ENCODE peak calls at places on chromosomes 5 and 9, in seven cellular contexts. One of them, this sample, is unnamed.

GRCh38 chr9:79020266-79020665 is 551.5 kb upstream of the TLE4 start:
- DNase-seq in cardiac muscle cell: no peak
- DNase-seq in fibroblast of the aortic adventitia: no peak
- DNase-seq in foreskin fibroblast: no peak
- DNase-seq in AG10803: no peak
- DNase-seq in Calu3: no peak
- DNase-seq in AG09319: no peak
- DNase-seq in this sample: no peak

GRCh38 chr5:56314536-56314935 is 81.4 kb upstream of the ANKRD55 start:
- DNase-seq in cardiac muscle cell: no peak
- DNase-seq in fibroblast of the aortic adventitia: no peak
- DNase-seq in foreskin fibroblast: no peak
- DNase-seq in AG10803: no peak
- DNase-seq in Calu3: no peak
- DNase-seq in AG09319: no peak
- DNase-seq in this sample: no peak

GRCh38 chr5:178123987-178124925 is 6.6 kb upstream of the RMND5B start:
- DNase-seq in cardiac muscle cell: no peak
- DNase-seq in fibroblast of the aortic adventitia: no peak
- DNase-seq in foreskin fibroblast: no peak
- DNase-seq in AG10803: no peak
- DNase-seq in Calu3: peak
- DNase-seq in AG09319: no peak
- DNase-seq in this sample: no peak

GRCh38 chr5:1461396-1461795 is 16.2 kb upstream of the SLC6A3 start:
- DNase-seq in cardiac muscle cell: no peak
- DNase-seq in fibroblast of the aortic adventitia: no peak
- DNase-seq in foreskin fibroblast: no peak
- DNase-seq in AG10803: no peak
- DNase-seq in Calu3: no peak
- DNase-seq in AG09319: no peak
- DNase-seq in this sample: no peak

GRCh38 chr9:6522263-6522662 is 109.3 kb downstream of the UHRF2 start:
- DNase-seq in cardiac muscle cell: no peak
- DNase-seq in fibroblast of the aortic adventitia: no peak
- DNase-seq in foreskin fibroblast: no peak
- DNase-seq in AG10803: no peak
- DNase-seq in Calu3: no peak
- DNase-seq in AG09319: no peak
- DNase-seq in this sample: no peak

GRCh38 chr9:107284636-107285035 is 1.6 kb downstream of the RAD23B start:
- DNase-seq in cardiac muscle cell: no peak
- DNase-seq in fibroblast of the aortic adventitia: no peak
- DNase-seq in foreskin fibroblast: no peak
- DNase-seq in AG10803: no peak
- DNase-seq in Calu3: no peak
- DNase-seq in AG09319: no peak
- DNase-seq in this sample: no peak

GRCh38 chr5:5523066-5523505 is 100.6 kb downstream of the ICE1 start:
- DNase-seq in cardiac muscle cell: no peak
- DNase-seq in fibroblast of the aortic adventitia: peak
- DNase-seq in foreskin fibroblast: no peak
- DNase-seq in AG10803: peak
- DNase-seq in Calu3: no peak
- DNase-seq in AG09319: no peak
- DNase-seq in this sample: no peak

GRCh38 chr5:62714246-62714645 is 135.6 kb downstream of the LRRC70 start:
- DNase-seq in cardiac muscle cell: no peak
- DNase-seq in fibroblast of the aortic adventitia: no peak
- DNase-seq in foreskin fibroblast: no peak
- DNase-seq in AG10803: no peak
- DNase-seq in Calu3: no peak
- DNase-seq in AG09319: no peak
- DNase-seq in this sample: no peak

GRCh38 chr5:125609011-125609410 is 814.2 kb upstream of the GRAMD2B start:
- DNase-seq in cardiac muscle cell: no peak
- DNase-seq in fibroblast of the aortic adventitia: no peak
- DNase-seq in foreskin fibroblast: peak
- DNase-seq in AG10803: no peak
- DNase-seq in Calu3: no peak
- DNase-seq in AG09319: no peak
- DNase-seq in this sample: no peak

GRCh38 chr9:96122756-96123155 is 179.2 kb downstream of the HSD17B3 start:
- DNase-seq in cardiac muscle cell: no peak
- DNase-seq in fibroblast of the aortic adventitia: peak
- DNase-seq in foreskin fibroblast: no peak
- DNase-seq in AG10803: peak
- DNase-seq in Calu3: no peak
- DNase-seq in AG09319: no peak
- DNase-seq in this sample: no peak

GRCh38 chr5:91301459-91301858 is 81.7 kb downstream of the ARRDC3 start:
- DNase-seq in cardiac muscle cell: no peak
- DNase-seq in fibroblast of the aortic adventitia: peak
- DNase-seq in foreskin fibroblast: peak
- DNase-seq in AG10803: peak
- DNase-seq in Calu3: no peak
- DNase-seq in AG09319: no peak
- DNase-seq in this sample: no peak

GRCh38 chr5:91302958-91303357 is 80.2 kb downstream of the ARRDC3 start:
- DNase-seq in cardiac muscle cell: no peak
- DNase-seq in fibroblast of the aortic adventitia: no peak
- DNase-seq in foreskin fibroblast: no peak
- DNase-seq in AG10803: no peak
- DNase-seq in Calu3: no peak
- DNase-seq in AG09319: no peak
- DNase-seq in this sample: no peak

GRCh38 chr5:91306497-91306896 is 76.6 kb downstream of the ARRDC3 start:
- DNase-seq in cardiac muscle cell: no peak
- DNase-seq in fibroblast of the aortic adventitia: peak
- DNase-seq in foreskin fibroblast: no peak
- DNase-seq in AG10803: peak
- DNase-seq in Calu3: no peak
- DNase-seq in AG09319: no peak
- DNase-seq in this sample: no peak

GRCh38 chr5:91305640-91306039 is 77.5 kb downstream of the ARRDC3 start:
- DNase-seq in cardiac muscle cell: no peak
- DNase-seq in fibroblast of the aortic adventitia: no peak
- DNase-seq in foreskin fibroblast: no peak
- DNase-seq in AG10803: no peak
- DNase-seq in Calu3: no peak
- DNase-seq in AG09319: no peak
- DNase-seq in this sample: no peak

GRCh38 chr5:91302335-91302734 is 80.8 kb downstream of the ARRDC3 start:
- DNase-seq in cardiac muscle cell: no peak
- DNase-seq in fibroblast of the aortic adventitia: no peak
- DNase-seq in foreskin fibroblast: no peak
- DNase-seq in AG10803: no peak
- DNase-seq in Calu3: no peak
- DNase-seq in AG09319: no peak
- DNase-seq in this sample: no peak
- TF ChIP-seq CTCF in cardiac muscle cell: no peak
- TF ChIP-seq CTCF in fibroblast of the aortic adventitia: no peak
- TF ChIP-seq CTCF in foreskin fibroblast: no peak
- TF ChIP-seq CTCF in AG10803: no peak
- TF ChIP-seq CTCF in Calu3: no peak
- TF ChIP-seq CTCF in AG09319: no peak
- TF ChIP-seq CTCF in this sample: no peak

GRCh38 chr5:43038523-43038989 is 1.6 kb downstream of the ANXA2R start:
- DNase-seq in cardiac muscle cell: no peak
- DNase-seq in fibroblast of the aortic adventitia: no peak
- DNase-seq in foreskin fibroblast: no peak
- DNase-seq in AG10803: no peak
- DNase-seq in Calu3: peak
- DNase-seq in AG09319: no peak
- DNase-seq in this sample: no peak

GRCh38 chr5:43041131-43041668 is 1.1 kb upstream of the ANXA2R start:
- DNase-seq in cardiac muscle cell: no peak
- DNase-seq in fibroblast of the aortic adventitia: no peak
- DNase-seq in foreskin fibroblast: no peak
- DNase-seq in AG10803: peak
- DNase-seq in Calu3: no peak
- DNase-seq in AG09319: no peak
- DNase-seq in this sample: no peak

GRCh38 chr5:43039115-43039467 is 1.0 kb downstream of the ANXA2R start:
- DNase-seq in cardiac muscle cell: no peak
- DNase-seq in fibroblast of the aortic adventitia: no peak
- DNase-seq in foreskin fibroblast: no peak
- DNase-seq in AG10803: no peak
- DNase-seq in Calu3: no peak
- DNase-seq in AG09319: no peak
- DNase-seq in this sample: no peak

GRCh38 chr5:43040287-43041098 is at the start of gene ANXA2R:
- DNase-seq in cardiac muscle cell: peak
- DNase-seq in fibroblast of the aortic adventitia: peak
- DNase-seq in foreskin fibroblast: peak
- DNase-seq in AG10803: peak
- DNase-seq in Calu3: peak
- DNase-seq in AG09319: peak
- DNase-seq in this sample: peak

GRCh38 chr5:43039468-43040286 is 442 bp downstream of the ANXA2R start:
- DNase-seq in cardiac muscle cell: peak
- DNase-seq in fibroblast of the aortic adventitia: peak
- DNase-seq in foreskin fibroblast: no peak
- DNase-seq in AG10803: peak
- DNase-seq in Calu3: peak
- DNase-seq in AG09319: no peak
- DNase-seq in this sample: peak
- TF ChIP-seq CTCF in cardiac muscle cell: no peak
- TF ChIP-seq CTCF in fibroblast of the aortic adventitia: no peak
- TF ChIP-seq CTCF in foreskin fibroblast: no peak
- TF ChIP-seq CTCF in AG10803: peak
- TF ChIP-seq CTCF in Calu3: no peak
- TF ChIP-seq CTCF in AG09319: no peak
- TF ChIP-seq CTCF in this sample: no peak

GRCh38 chr9:123960965-123961364 is 31.0 kb upstream of the DENND1A start:
- DNase-seq in cardiac muscle cell: no peak
- DNase-seq in fibroblast of the aortic adventitia: no peak
- DNase-seq in foreskin fibroblast: no peak
- DNase-seq in AG10803: no peak
- DNase-seq in Calu3: no peak
- DNase-seq in AG09319: no peak
- DNase-seq in this sample: no peak
- TF ChIP-seq CTCF in cardiac muscle cell: no peak
- TF ChIP-seq CTCF in fibroblast of the aortic adventitia: no peak
- TF ChIP-seq CTCF in foreskin fibroblast: no peak
- TF ChIP-seq CTCF in AG10803: no peak
- TF ChIP-seq CTCF in Calu3: no peak
- TF ChIP-seq CTCF in AG09319: no peak
- TF ChIP-seq CTCF in this sample: no peak

DNA sequence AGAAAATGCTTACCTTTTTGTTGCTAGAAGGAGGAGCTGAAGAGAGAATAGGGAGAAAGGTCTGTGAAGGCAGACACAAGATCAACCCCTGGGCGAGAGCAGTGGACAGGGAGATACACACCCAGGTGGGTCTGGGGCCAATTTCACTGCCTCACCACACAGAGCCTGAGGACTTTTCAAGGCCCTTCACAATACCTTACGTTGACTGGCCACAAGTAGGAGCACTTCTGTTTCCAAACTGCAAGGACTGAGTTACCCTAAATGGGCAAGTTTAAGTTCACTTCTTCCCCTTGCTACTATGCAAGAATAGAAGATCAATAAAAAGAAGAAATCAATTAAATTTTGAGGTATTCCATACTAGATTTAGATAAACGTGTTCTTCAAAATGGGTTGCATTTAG is 174.5 kb upstream of the SLC12A2 start:
- DNase-seq in cardiac muscle cell: peak
- DNase-seq in fibroblast of the aortic adventitia: peak
- DNase-seq in foreskin fibroblast: peak
- DNase-seq in AG10803: peak
- DNase-seq in Calu3: peak
- DNase-seq in AG09319: peak
- DNase-seq in this sample: no peak
- TF ChIP-seq CTCF in cardiac muscle cell: peak
- TF ChIP-seq CTCF in fibroblast of the aortic adventitia: peak
- TF ChIP-seq CTCF in foreskin fibroblast: peak
- TF ChIP-seq CTCF in AG10803: peak
- TF ChIP-seq CTCF in Calu3: peak
- TF ChIP-seq CTCF in AG09319: peak
- TF ChIP-seq CTCF in this sample: peak

GRCh38 chr5:163473613-163474243 is 13.3 kb downstream of the HMMR start:
- DNase-seq in cardiac muscle cell: no peak
- DNase-seq in fibroblast of the aortic adventitia: peak
- DNase-seq in foreskin fibroblast: no peak
- DNase-seq in AG10803: peak
- DNase-seq in Calu3: no peak
- DNase-seq in AG09319: no peak
- DNase-seq in this sample: no peak
- TF ChIP-seq CTCF in cardiac muscle cell: peak
- TF ChIP-seq CTCF in fibroblast of the aortic adventitia: peak
- TF ChIP-seq CTCF in foreskin fibroblast: no peak
- TF ChIP-seq CTCF in AG10803: peak
- TF ChIP-seq CTCF in Calu3: no peak
- TF ChIP-seq CTCF in AG09319: no peak
- TF ChIP-seq CTCF in this sample: no peak

DNA sequence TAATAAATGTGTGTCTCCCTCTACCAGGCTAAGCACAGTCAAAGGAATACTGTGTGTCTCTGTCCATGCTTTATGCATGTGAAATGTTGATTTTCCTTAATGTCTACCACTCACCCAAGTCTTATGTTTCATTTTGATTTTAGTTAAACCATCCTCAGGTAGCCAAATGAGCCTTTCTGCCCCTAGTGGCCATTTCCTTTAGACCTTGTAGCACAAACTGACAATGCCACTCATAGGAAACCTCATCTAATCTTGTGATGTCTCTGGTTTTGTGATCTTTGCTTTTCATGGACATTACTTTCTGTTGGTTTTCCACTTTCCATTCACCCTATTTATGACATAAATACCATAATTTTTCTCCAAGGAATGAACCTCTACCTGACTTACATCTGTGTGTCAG is 820.8 kb downstream of the MAT2B start:
- DNase-seq in cardiac muscle cell: no peak
- DNase-seq in fibroblast of the aortic adventitia: no peak
- DNase-seq in foreskin fibroblast: no peak
- DNase-seq in AG10803: no peak
- DNase-seq in Calu3: peak
- DNase-seq in AG09319: no peak
- DNase-seq in this sample: no peak
- TF ChIP-seq CTCF in cardiac muscle cell: peak
- TF ChIP-seq CTCF in fibroblast of the aortic adventitia: no peak
- TF ChIP-seq CTCF in foreskin fibroblast: no peak
- TF ChIP-seq CTCF in AG10803: no peak
- TF ChIP-seq CTCF in Calu3: peak
- TF ChIP-seq CTCF in AG09319: no peak
- TF ChIP-seq CTCF in this sample: no peak